ENCODE peak calls at places on chromosomes 6 and 20, in six cellular contexts. One of them, this sample, is unnamed.

GRCh38 chr20:61969806-61970205 is 95.9 kb downstream of the TAF4 start:
- DNase-seq in H1: no peak
- DNase-seq in IMR-90: no peak
- DNase-seq in neuronal stem cell: no peak
- DNase-seq in H9: no peak
- DNase-seq in trophoblast cell: no peak
- DNase-seq in this sample: no peak

GRCh38 chr20:31605902-31606677 is 1.0 kb downstream of the ID1 start:
- DNase-seq in H1: no peak
- DNase-seq in IMR-90: no peak
- DNase-seq in neuronal stem cell: no peak
- DNase-seq in H9: peak
- DNase-seq in trophoblast cell: no peak
- DNase-seq in this sample: peak

GRCh38 chr6:150001295-150001990 is 23.9 kb downstream of the RAET1L start:
- DNase-seq in H1: no peak
- DNase-seq in IMR-90: no peak
- DNase-seq in neuronal stem cell: no peak
- DNase-seq in H9: no peak
- DNase-seq in trophoblast cell: no peak
- DNase-seq in this sample: no peak

GRCh38 chr6:14379568-14379967 is 262.0 kb downstream of the CD83 start:
- DNase-seq in H1: no peak
- DNase-seq in IMR-90: no peak
- DNase-seq in neuronal stem cell: no peak
- DNase-seq in H9: no peak
- DNase-seq in trophoblast cell: no peak
- DNase-seq in this sample: no peak

GRCh38 chr20:577167-577791 is 32.8 kb downstream of the TCF15 start:
- DNase-seq in H1: no peak
- DNase-seq in IMR-90: peak
- DNase-seq in neuronal stem cell: no peak
- DNase-seq in H9: peak
- DNase-seq in trophoblast cell: no peak
- DNase-seq in this sample: peak

GRCh38 chr20:61702246-61702645 is 363.4 kb downstream of the TAF4 start:
- DNase-seq in H1: no peak
- DNase-seq in IMR-90: no peak
- DNase-seq in neuronal stem cell: no peak
- DNase-seq in H9: no peak
- DNase-seq in trophoblast cell: no peak
- DNase-seq in this sample: no peak

GRCh38 chr6:150293423-150294280 is 75.2 kb upstream of the IYD start:
- DNase-seq in H1: no peak
- DNase-seq in IMR-90: peak
- DNase-seq in neuronal stem cell: no peak
- DNase-seq in H9: no peak
- DNase-seq in trophoblast cell: no peak
- DNase-seq in this sample: peak

GRCh38 chr20:17863577-17864292 is 104.9 kb downstream of the SNX5 start:
- DNase-seq in H1: no peak
- DNase-seq in IMR-90: peak
- DNase-seq in neuronal stem cell: no peak
- DNase-seq in H9: no peak
- DNase-seq in trophoblast cell: no peak
- DNase-seq in this sample: no peak

GRCh38 chr20:19473894-19474293 is 261.5 kb downstream of the SLC24A3 start:
- DNase-seq in H1: no peak
- DNase-seq in IMR-90: no peak
- DNase-seq in neuronal stem cell: no peak
- DNase-seq in H9: no peak
- DNase-seq in trophoblast cell: no peak
- DNase-seq in this sample: no peak

GRCh38 chr20:41138527-41139226 is 1.3 kb downstream of the PLCG1 start:
- DNase-seq in H1: no peak
- DNase-seq in IMR-90: peak
- DNase-seq in neuronal stem cell: peak
- DNase-seq in H9: no peak
- DNase-seq in trophoblast cell: no peak
- DNase-seq in this sample: peak

GRCh38 chr6:44475417-44475778 is 87.9 kb downstream of the CDC5L start:
- DNase-seq in H1: no peak
- DNase-seq in IMR-90: no peak
- DNase-seq in neuronal stem cell: no peak
- DNase-seq in H9: no peak
- DNase-seq in trophoblast cell: no peak
- DNase-seq in this sample: no peak

GRCh38 chr20:13017235-13017634 is 8.5 kb downstream of the SPTLC3 start:
- DNase-seq in H1: no peak
- DNase-seq in IMR-90: peak
- DNase-seq in neuronal stem cell: no peak
- DNase-seq in H9: no peak
- DNase-seq in trophoblast cell: no peak
- DNase-seq in this sample: peak

GRCh38 chr6:111806561-111807497 is 66.4 kb downstream of the FYN start:
- DNase-seq in H1: no peak
- DNase-seq in IMR-90: no peak
- DNase-seq in neuronal stem cell: no peak
- DNase-seq in H9: no peak
- DNase-seq in trophoblast cell: peak
- DNase-seq in this sample: no peak

GRCh38 chr6:15132854-15133670 is 112.8 kb upstream of the JARID2 start:
- DNase-seq in H1: no peak
- DNase-seq in IMR-90: peak
- DNase-seq in neuronal stem cell: no peak
- DNase-seq in H9: no peak
- DNase-seq in trophoblast cell: peak
- DNase-seq in this sample: peak

GRCh38 chr6:85866373-85866740 is 223.7 kb upstream of the SYNCRIP start:
- DNase-seq in H1: no peak
- DNase-seq in IMR-90: peak
- DNase-seq in neuronal stem cell: no peak
- DNase-seq in H9: no peak
- DNase-seq in trophoblast cell: no peak
- DNase-seq in this sample: no peak

GRCh38 chr20:61260905-61261304 is 8.8 kb downstream of the CDH4 start:
- DNase-seq in H1: no peak
- DNase-seq in IMR-90: no peak
- DNase-seq in neuronal stem cell: no peak
- DNase-seq in H9: peak
- DNase-seq in trophoblast cell: no peak
- DNase-seq in this sample: no peak

GRCh38 chr20:62739581-62740285 is 31.1 kb downstream of the NTSR1 start:
- DNase-seq in H1: no peak
- DNase-seq in IMR-90: no peak
- DNase-seq in neuronal stem cell: no peak
- DNase-seq in H9: no peak
- DNase-seq in trophoblast cell: no peak
- DNase-seq in this sample: no peak

GRCh38 chr6:89527634-89528033 is 94.7 kb downstream of the ANKRD6 start:
- DNase-seq in H1: no peak
- DNase-seq in IMR-90: no peak
- DNase-seq in neuronal stem cell: no peak
- DNase-seq in H9: no peak
- DNase-seq in trophoblast cell: peak
- DNase-seq in this sample: no peak

GRCh38 chr20:53157443-53158408 is 185.6 kb downstream of the TSHZ2 start:
- DNase-seq in H1: peak
- DNase-seq in IMR-90: peak
- DNase-seq in neuronal stem cell: peak
- DNase-seq in H9: peak
- DNase-seq in trophoblast cell: peak
- DNase-seq in this sample: peak

GRCh38 chr6:118903691-118904090 is 9.7 kb downstream of the ASF1A start:
- DNase-seq in H1: no peak
- DNase-seq in IMR-90: no peak
- DNase-seq in neuronal stem cell: no peak
- DNase-seq in H9: no peak
- DNase-seq in trophoblast cell: no peak
- DNase-seq in this sample: no peak

GRCh38 chr6:156780962-156781705 is 4.0 kb downstream of the ARID1B start:
- DNase-seq in H1: no peak
- DNase-seq in IMR-90: no peak
- DNase-seq in neuronal stem cell: no peak
- DNase-seq in H9: no peak
- DNase-seq in trophoblast cell: no peak
- DNase-seq in this sample: peak

GRCh38 chr6:156777866-156778614 is 862 bp downstream of the ARID1B start:
- DNase-seq in H1: no peak
- DNase-seq in IMR-90: peak
- DNase-seq in neuronal stem cell: peak
- DNase-seq in H9: peak
- DNase-seq in trophoblast cell: peak
- DNase-seq in this sample: peak

GRCh38 chr6:156778615-156779205 is 1.5 kb downstream of the ARID1B start:
- DNase-seq in H1: no peak
- DNase-seq in IMR-90: no peak
- DNase-seq in neuronal stem cell: peak
- DNase-seq in H9: peak
- DNase-seq in trophoblast cell: peak
- DNase-seq in this sample: peak

GRCh38 chr6:156780117-156780641 is 3.0 kb downstream of the ARID1B start:
- DNase-seq in H1: no peak
- DNase-seq in IMR-90: peak
- DNase-seq in neuronal stem cell: peak
- DNase-seq in H9: no peak
- DNase-seq in trophoblast cell: peak
- DNase-seq in this sample: peak

DNA sequence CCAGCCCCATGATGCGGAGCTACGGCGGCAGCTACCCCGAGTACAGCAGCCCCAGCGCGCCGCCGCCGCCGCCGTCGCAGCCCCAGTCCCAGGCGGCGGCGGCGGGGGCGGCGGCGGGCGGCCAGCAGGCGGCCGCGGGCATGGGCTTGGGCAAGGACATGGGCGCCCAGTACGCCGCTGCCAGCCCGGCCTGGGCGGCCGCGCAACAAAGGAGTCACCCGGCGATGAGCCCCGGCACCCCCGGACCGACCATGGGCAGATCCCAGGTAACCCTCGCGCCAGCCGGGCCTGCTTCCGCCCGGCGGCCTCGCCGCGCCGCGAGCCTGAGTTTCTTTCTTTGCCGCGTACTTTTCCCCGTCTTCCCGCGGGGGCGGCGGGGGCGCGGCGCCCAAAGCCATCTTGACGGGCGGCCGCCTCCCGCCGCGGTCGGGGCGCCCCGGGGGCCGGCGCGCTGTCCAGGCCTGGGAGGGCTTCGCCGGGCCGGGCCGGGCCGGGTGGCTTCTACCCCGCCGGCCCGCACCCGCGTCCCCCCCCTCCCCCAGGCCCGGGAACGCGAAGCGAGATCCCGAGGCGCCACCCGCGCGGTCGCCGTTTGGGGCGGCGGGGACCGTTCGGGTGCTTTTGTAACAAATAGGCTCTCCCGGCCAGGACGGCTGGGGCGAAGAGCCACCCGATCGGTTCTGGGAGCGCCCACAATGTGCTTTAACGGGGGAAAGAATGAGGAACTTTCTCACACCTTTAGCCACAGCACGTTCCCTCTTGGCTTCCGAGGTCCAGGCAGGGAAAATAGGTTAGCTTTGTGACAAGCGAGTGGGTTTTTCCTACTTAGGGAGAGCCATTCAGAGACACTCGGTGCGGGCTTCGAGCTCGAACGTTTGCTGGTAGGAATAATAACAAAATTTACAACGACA is 2.3 kb downstream of the ARID1B start:
- DNase-seq in H1: no peak
- DNase-seq in IMR-90: no peak
- DNase-seq in neuronal stem cell: peak
- DNase-seq in H9: no peak
- DNase-seq in trophoblast cell: peak
- DNase-seq in this sample: peak
- H3K4ac ChIP-seq in H1: no peak
- H3K4ac ChIP-seq in IMR-90: peak
- H3K4ac ChIP-seq in neuronal stem cell: no peak
- H3K4ac ChIP-seq in H9: no peak
- H3K4ac ChIP-seq in trophoblast cell: peak
- H3K4ac ChIP-seq in this sample: peak

DNA sequence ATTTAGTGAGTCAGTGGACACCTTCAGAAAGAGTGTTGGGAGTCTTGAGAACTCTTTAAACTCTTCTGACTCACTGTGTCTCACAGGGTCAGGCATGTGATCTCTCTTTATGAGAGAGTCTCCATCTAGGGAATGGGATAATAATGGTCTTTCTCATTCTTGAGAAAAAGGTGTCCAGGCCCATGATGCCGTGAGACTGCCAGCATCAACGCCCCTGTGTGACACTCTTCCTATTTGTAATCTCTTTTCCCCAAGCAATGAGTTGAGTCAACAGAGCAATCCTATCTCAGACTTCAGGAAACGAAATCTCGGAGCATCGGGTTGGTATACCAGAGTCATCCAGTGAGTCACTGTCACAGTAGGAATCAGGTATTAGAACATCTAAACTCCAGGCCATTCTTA is 82.3 kb upstream of the BMP2 start:
- DNase-seq in H1: no peak
- DNase-seq in IMR-90: no peak
- DNase-seq in neuronal stem cell: no peak
- DNase-seq in H9: no peak
- DNase-seq in trophoblast cell: no peak
- DNase-seq in this sample: peak
- H4K91ac ChIP-seq in H1: no peak
- H4K91ac ChIP-seq in IMR-90: no peak
- H4K91ac ChIP-seq in neuronal stem cell: no peak
- H4K91ac ChIP-seq in H9: no peak
- H4K91ac ChIP-seq in trophoblast cell: no peak
- H4K91ac ChIP-seq in this sample: no peak

GRCh38 chr6:73580247-73581149 is 59.7 kb upstream of the EEF1A1 start:
- DNase-seq in H1: peak
- DNase-seq in IMR-90: peak
- DNase-seq in neuronal stem cell: peak
- DNase-seq in H9: peak
- DNase-seq in trophoblast cell: peak
- DNase-seq in this sample: peak

GRCh38 chr6:73581293-73581692 is 60.5 kb upstream of the EEF1A1 start:
- DNase-seq in H1: no peak
- DNase-seq in IMR-90: no peak
- DNase-seq in neuronal stem cell: no peak
- DNase-seq in H9: no peak
- DNase-seq in trophoblast cell: no peak
- DNase-seq in this sample: no peak

GRCh38 chr6:73579851-73580246 is 59.0 kb upstream of the EEF1A1 start:
- DNase-seq in H1: peak
- DNase-seq in IMR-90: peak
- DNase-seq in neuronal stem cell: peak
- DNase-seq in H9: peak
- DNase-seq in trophoblast cell: no peak
- DNase-seq in this sample: peak

GRCh38 chr6:73586416-73586974 is 65.7 kb upstream of the EEF1A1 start:
- DNase-seq in H1: no peak
- DNase-seq in IMR-90: peak
- DNase-seq in neuronal stem cell: no peak
- DNase-seq in H9: no peak
- DNase-seq in trophoblast cell: no peak
- DNase-seq in this sample: peak

GRCh38 chr6:73585566-73586415 is 65.0 kb upstream of the EEF1A1 start:
- DNase-seq in H1: no peak
- DNase-seq in IMR-90: peak
- DNase-seq in neuronal stem cell: no peak
- DNase-seq in H9: peak
- DNase-seq in trophoblast cell: peak
- DNase-seq in this sample: peak
- H3K4ac ChIP-seq in H1: no peak
- H3K4ac ChIP-seq in IMR-90: peak
- H3K4ac ChIP-seq in neuronal stem cell: no peak
- H3K4ac ChIP-seq in H9: no peak
- H3K4ac ChIP-seq in trophoblast cell: no peak
- H3K4ac ChIP-seq in this sample: no peak

GRCh38 chr6:117346142-117346930 is 79.4 kb downstream of the ROS1 start:
- DNase-seq in H1: no peak
- DNase-seq in IMR-90: peak
- DNase-seq in neuronal stem cell: no peak
- DNase-seq in H9: no peak
- DNase-seq in trophoblast cell: no peak
- DNase-seq in this sample: peak
- H4K91ac ChIP-seq in H1: no peak
- H4K91ac ChIP-seq in IMR-90: no peak
- H4K91ac ChIP-seq in neuronal stem cell: no peak
- H4K91ac ChIP-seq in H9: no peak
- H4K91ac ChIP-seq in trophoblast cell: no peak
- H4K91ac ChIP-seq in this sample: no peak